ENCODE peak calls at places on chromosome 17, in ten cellular contexts. K is NCI-H82; L is stimulated activated CD4-positive, alpha-beta T cell treated with anti-CD3 and anti-CD28 coated beads, Interleukin-4, amount 100 ng/mL, for 1 hour; I is HepG2; M is iris pigment epithelial cell; D is NCI-H2081; Q is omental fat pad; N is posterior cingulate gyrus; O is naive B cell; R is nucleus accumbens. W is an unnamed sample.

GRCh38 chr17:79586131-79586530 is 24.7 kb downstream of the RBFOX3 start:
- DNase-seq in K (no peak), L (no peak), I (no peak), M (no peak), D (no peak), Q (no peak), N (no peak), O (no peak), R (no peak), W (no peak)

GRCh38 chr17:14303343-14304221 is 2.7 kb downstream of the HS3ST3B1 start:
- DNase-seq in K (peak; percentile 48), L (peak; percentile 39), I (no peak), M (peak; percentile 59), D (no peak), Q (no peak), N (no peak), O (peak; percentile 61), R (no peak), W (no peak)

GRCh38 chr17:48814504-48814903 is 2.5 kb downstream of the TTLL6 start:
- DNase-seq in K (peak; percentile 79), L (peak; percentile 54), I (peak; percentile 66), M (peak; percentile 46), D (peak; percentile 46), Q (no peak), N (peak; percentile 33), O (peak; percentile 52), R (peak; percentile 12), W (no peak)

GRCh38 chr17:69810326-69811035 is 264.5 kb upstream of the KCNJ16 start:
- DNase-seq in K (no peak), L (no peak), I (no peak), M (peak; percentile 37), D (no peak), Q (no peak), N (no peak), O (no peak), R (no peak), W (no peak)

GRCh38 chr17:39926588-39927100 is 757 bp downstream of the ORMDL3 start:
- DNase-seq in K (peak; percentile 50), L (peak; percentile 58), I (peak; percentile 78), M (peak; percentile 68), D (no peak), Q (no peak), N (no peak), O (no peak), R (no peak), W (no peak)

GRCh38 chr17:80854220-80854619 is 137.4 kb upstream of the CHMP6 start:
- DNase-seq in K (no peak), L (no peak), I (no peak), M (no peak), D (no peak), Q (no peak), N (no peak), O (no peak), R (no peak), W (no peak)

GRCh38 chr17:77649717-77650211 is 308.7 kb upstream of the TNRC6C start:
- DNase-seq in K (peak; percentile 46), L (no peak), I (no peak), M (peak; percentile 26), D (no peak), Q (no peak), N (no peak), O (no peak), R (no peak), W (peak; percentile 53)

GRCh38 chr17:7438050-7438614 is 1.2 kb upstream of the FGF11 start:
- DNase-seq in K (peak; percentile 63), L (peak; percentile 73), I (no peak), M (no peak), D (no peak), Q (no peak), N (peak; percentile 60), O (peak; percentile 61), R (peak; percentile 69), W (no peak)

GRCh38 chr17:75032896-75033294 is 13.9 kb downstream of the ATP5PD start:
- DNase-seq in K (peak; percentile 57), L (no peak), I (no peak), M (no peak), D (no peak), Q (no peak), N (no peak), O (no peak), R (no peak), W (no peak)

GRCh38 chr17:42743595-42744282 is 1.1 kb downstream of the EZH1 start:
- DNase-seq in K (peak; percentile 67), L (no peak), I (no peak), M (peak; percentile 10), D (no peak), Q (no peak), N (no peak), O (no peak), R (no peak), W (no peak)

GRCh38 chr17:50609376-50610074 is 25.2 kb upstream of the ABCC3 start:
- DNase-seq in K (peak; percentile 79), L (no peak), I (no peak), M (no peak), D (no peak), Q (no peak), N (no peak), O (no peak), R (no peak), W (no peak)

GRCh38 chr17:76867578-76868175 is 527 bp upstream of the MGAT5B start:
- DNase-seq in K (no peak), L (no peak), I (no peak), M (peak; percentile 70), D (no peak), Q (no peak), N (no peak), O (no peak), R (peak; percentile 35), W (no peak)

GRCh38 chr17:20092973-20093626 is 83.9 kb downstream of the SPECC1 start:
- DNase-seq in K (no peak), L (no peak), I (no peak), M (no peak), D (peak; percentile 41), Q (no peak), N (no peak), O (no peak), R (no peak), W (no peak)

GRCh38 chr17:38898812-38899348 is 26.5 kb upstream of the LASP1NB start:
- DNase-seq in K (no peak), L (peak; percentile 85), I (no peak), M (peak; percentile 56), D (no peak), Q (no peak), N (no peak), O (peak; percentile 81), R (no peak), W (no peak)

GRCh38 chr17:43356999-43357398 is 41.8 kb upstream of the ARL4D start:
- DNase-seq in K (no peak), L (no peak), I (no peak), M (peak; percentile 93), D (no peak), Q (no peak), N (no peak), O (no peak), R (no peak), W (no peak)

GRCh38 chr17:46730026-46730425 is 88.5 kb downstream of the WNT3 start:
- DNase-seq in K (no peak), L (no peak), I (no peak), M (no peak), D (no peak), Q (no peak), N (no peak), O (no peak), R (no peak), W (no peak)

GRCh38 chr17:39642675-39643074 is 5.7 kb downstream of the STARD3 start:
- DNase-seq in K (no peak), L (no peak), I (no peak), M (no peak), D (no peak), Q (no peak), N (no peak), O (no peak), R (no peak), W (no peak)

GRCh38 chr17:43669971-43670644 is 8.4 kb upstream of the MEOX1 start:
- DNase-seq in K (no peak), L (no peak), I (peak; percentile 52), M (peak; percentile 40), D (peak; percentile 72), Q (no peak), N (no peak), O (no peak), R (no peak), W (no peak)

GRCh38 chr17:76547183-76547641 is 7.4 kb downstream of the PRCD start:
- DNase-seq in K (peak; percentile 95), L (no peak), I (peak; percentile 74), M (peak; percentile 64), D (peak; percentile 47), Q (no peak), N (peak; percentile 69), O (peak; percentile 67), R (peak; percentile 80), W (no peak)

GRCh38 chr17:35051183-35051578 is 12.3 kb downstream of the RFFL start:
- DNase-seq in K (no peak), L (no peak), I (peak; percentile 81), M (peak; percentile 47), D (no peak), Q (no peak), N (no peak), O (peak; percentile 42), R (no peak), W (no peak)

GRCh38 chr17:39533891-39534290 is 72.6 kb downstream of the CDK12 start:
- DNase-seq in K (no peak), L (no peak), I (no peak), M (peak; percentile 58), D (no peak), Q (no peak), N (no peak), O (no peak), R (no peak), W (no peak)

W was measured in lower leg skin.